ENCODE peak calls at places on chromosomes 2 and 18, in nine cellular contexts. One of them, this sample, is unnamed.

GRCh38 chr18:78519394-78520062 is 460.1 kb upstream of the SALL3 start:
- DNase-seq in MV-4-11: no peak
- DNase-seq in globus pallidus: no peak
- DNase-seq in kidney tubule cell: no peak
- DNase-seq in GM23248: no peak
- DNase-seq in skeletal muscle cell: no peak
- DNase-seq in NCI-H2171 treated with DMSO at 0.1 percent for 48 hours: no peak
- DNase-seq in naive thymus-derived CD4-positive, alpha-beta T cell: no peak
- DNase-seq in HEK293T: no peak
- DNase-seq in this sample: no peak

GRCh38 chr2:96839288-96839874 is 4.4 kb downstream of the ANKRD23 start:
- DNase-seq in naive thymus-derived CD4-positive, alpha-beta T cell: peak
- DNase-seq in GM23248: no peak
- DNase-seq in NCI-H2171 treated with DMSO at 0.1 percent for 48 hours: no peak
- DNase-seq in skeletal muscle cell: no peak
- DNase-seq in HEK293T: no peak
- DNase-seq in MV-4-11: no peak
- DNase-seq in kidney tubule cell: no peak
- DNase-seq in globus pallidus: no peak
- DNase-seq in this sample: no peak

GRCh38 chr2:235703711-235704295 is 210.0 kb downstream of the AGAP1 start:
- DNase-seq in globus pallidus: no peak
- DNase-seq in naive thymus-derived CD4-positive, alpha-beta T cell: no peak
- DNase-seq in HEK293T: no peak
- DNase-seq in GM23248: no peak
- DNase-seq in NCI-H2171 treated with DMSO at 0.1 percent for 48 hours: no peak
- DNase-seq in skeletal muscle cell: no peak
- DNase-seq in MV-4-11: no peak
- DNase-seq in kidney tubule cell: no peak
- DNase-seq in this sample: no peak

GRCh38 chr2:122078451-122078850 is 323.0 kb downstream of the TSN start:
- DNase-seq in NCI-H2171 treated with DMSO at 0.1 percent for 48 hours: peak
- DNase-seq in HEK293T: no peak
- DNase-seq in kidney tubule cell: no peak
- DNase-seq in skeletal muscle cell: no peak
- DNase-seq in GM23248: peak
- DNase-seq in globus pallidus: no peak
- DNase-seq in MV-4-11: no peak
- DNase-seq in naive thymus-derived CD4-positive, alpha-beta T cell: no peak
- DNase-seq in this sample: no peak

GRCh38 chr2:177332041-177332991 is 60.3 kb upstream of the AGPS start:
- DNase-seq in globus pallidus: peak
- DNase-seq in NCI-H2171 treated with DMSO at 0.1 percent for 48 hours: peak
- DNase-seq in GM23248: peak
- DNase-seq in kidney tubule cell: peak
- DNase-seq in naive thymus-derived CD4-positive, alpha-beta T cell: no peak
- DNase-seq in skeletal muscle cell: peak
- DNase-seq in MV-4-11: peak
- DNase-seq in HEK293T: peak
- DNase-seq in this sample: peak

GRCh38 chr18:59971871-59972270 is 72.1 kb downstream of the PMAIP1 start:
- DNase-seq in kidney tubule cell: no peak
- DNase-seq in MV-4-11: no peak
- DNase-seq in NCI-H2171 treated with DMSO at 0.1 percent for 48 hours: no peak
- DNase-seq in HEK293T: no peak
- DNase-seq in GM23248: no peak
- DNase-seq in globus pallidus: no peak
- DNase-seq in naive thymus-derived CD4-positive, alpha-beta T cell: no peak
- DNase-seq in skeletal muscle cell: no peak
- DNase-seq in this sample: no peak

GRCh38 chr2:165699931-165700330 is 94.1 kb downstream of the GALNT3 start:
- DNase-seq in globus pallidus: no peak
- DNase-seq in skeletal muscle cell: no peak
- DNase-seq in GM23248: no peak
- DNase-seq in NCI-H2171 treated with DMSO at 0.1 percent for 48 hours: no peak
- DNase-seq in HEK293T: no peak
- DNase-seq in kidney tubule cell: no peak
- DNase-seq in MV-4-11: peak
- DNase-seq in naive thymus-derived CD4-positive, alpha-beta T cell: no peak
- DNase-seq in this sample: no peak

GRCh38 chr2:117603569-117603968 is 210.9 kb upstream of the DDX18 start:
- DNase-seq in HEK293T: no peak
- DNase-seq in naive thymus-derived CD4-positive, alpha-beta T cell: no peak
- DNase-seq in globus pallidus: no peak
- DNase-seq in kidney tubule cell: no peak
- DNase-seq in skeletal muscle cell: no peak
- DNase-seq in GM23248: no peak
- DNase-seq in MV-4-11: no peak
- DNase-seq in NCI-H2171 treated with DMSO at 0.1 percent for 48 hours: no peak
- DNase-seq in this sample: no peak

This sample was measured in bronchial epithelial cell.